ENCODE peak calls at places on chromosomes 11 and 22, in seven cellular contexts. T, F, E, R, K, X and A are unnamed samples.

GRCh38 chr11:74380746-74381439 is 17.3 kb downstream of the PGM2L1 start:
- DNase-seq in T (no peak), F (peak), E (no peak), R (no peak), K (no peak), X (no peak), A (no peak)

GRCh38 chr11:8075119-8075726 is 5.8 kb upstream of the TUB start:
- DNase-seq in T (no peak), F (no peak), E (no peak), R (no peak), K (no peak), X (no peak), A (no peak)

GRCh38 chr11:721347-721912 is 15.4 kb downstream of the EPS8L2 start:
- DNase-seq in T (peak), F (no peak), E (no peak), R (no peak), K (no peak), X (no peak), A (no peak)

GRCh38 chr11:69386594-69387408 is 92.8 kb downstream of the MYEOV start:
- DNase-seq in T (no peak), F (no peak), E (no peak), R (no peak), K (no peak), X (no peak), A (no peak)

GRCh38 chr11:4086584-4087353 is 7.8 kb upstream of the RRM1 start:
- DNase-seq in T (no peak), F (no peak), E (no peak), R (no peak), K (no peak), X (no peak), A (no peak)

GRCh38 chr11:125110996-125111340 is 458 bp downstream of the TMEM218 start:
- DNase-seq in T (no peak), F (no peak), E (no peak), R (no peak), K (no peak), X (no peak), A (no peak)

GRCh38 chr11:114358711-114359110 is 41.6 kb downstream of the C11orf71 start:
- DNase-seq in T (no peak), F (no peak), E (peak), R (no peak), K (no peak), X (no peak), A (no peak)

GRCh38 chr11:112355726-112356125 is 95.1 kb upstream of the PLET1 start:
- DNase-seq in T (peak), F (no peak), E (no peak), R (no peak), K (peak), X (no peak), A (no peak)

GRCh38 chr22:28950567-28951411 is 67.4 kb downstream of the ZNRF3 start:
- DNase-seq in T (no peak), F (no peak), E (no peak), R (no peak), K (no peak), X (no peak), A (no peak)

GRCh38 chr11:84922836-84923235 is 704.3 kb downstream of the DLG2 start:
- DNase-seq in T (peak), F (no peak), E (no peak), R (no peak), K (no peak), X (no peak), A (no peak)

GRCh38 chr22:25013634-25014033 is 61.1 kb downstream of the KIAA1671 start:
- DNase-seq in T (no peak), F (no peak), E (peak), R (no peak), K (no peak), X (no peak), A (no peak)

GRCh38 chr11:70122490-70123198 is 44.5 kb downstream of the ANO1 start:
- DNase-seq in T (no peak), F (no peak), E (no peak), R (no peak), K (no peak), X (no peak), A (no peak)

GRCh38 chr11:118870396-118871343 is 13.0 kb upstream of the CXCR5 start:
- DNase-seq in T (peak), F (peak), E (no peak), R (peak), K (peak), X (peak), A (peak)

GRCh38 chr22:21866821-21867527 is 471 bp downstream of the MAPK1 start:
- DNase-seq in T (peak), F (no peak), E (no peak), R (no peak), K (peak), X (no peak), A (peak)

GRCh38 chr11:84541711-84542340 is 1085.3 kb downstream of the DLG2 start:
- DNase-seq in T (no peak), F (no peak), E (no peak), R (no peak), K (no peak), X (no peak), A (no peak)

GRCh38 chr11:103842795-103843194 is 193.6 kb upstream of the DDI1 start:
- DNase-seq in T (peak), F (no peak), E (peak), R (no peak), K (no peak), X (no peak), A (no peak)

GRCh38 chr22:44441401-44442185 is 56.4 kb downstream of the RTL6 start:
- DNase-seq in T (no peak), F (no peak), E (no peak), R (no peak), K (no peak), X (no peak), A (no peak)

GRCh38 chr22:36367479-36367878 is 20.3 kb downstream of the MYH9 start:
- DNase-seq in T (no peak), F (no peak), E (no peak), R (no peak), K (no peak), X (no peak), A (no peak)

GRCh38 chr11:111845256-111846028 is 25.9 kb downstream of the ALG9 start:
- DNase-seq in T (no peak), F (no peak), E (no peak), R (no peak), K (no peak), X (no peak), A (no peak)

GRCh38 chr11:9888938-9889337 is 225.1 kb downstream of the SWAP70 start:
- DNase-seq in T (no peak), F (no peak), E (no peak), R (no peak), K (peak), X (no peak), A (no peak)

GRCh38 chr22:44206696-44207095 is 26.0 kb downstream of the PARVG start:
- DNase-seq in T (no peak), F (no peak), E (no peak), R (no peak), K (no peak), X (no peak), A (no peak)

GRCh38 chr11:8138526-8138925 is 30.3 kb downstream of the RIC3 start:
- DNase-seq in T (no peak), F (peak), E (no peak), R (no peak), K (no peak), X (no peak), A (no peak)

GRCh38 chr11:96169250-96169649 is 173.7 kb downstream of the MAML2 start:
- DNase-seq in T (no peak), F (no peak), E (no peak), R (no peak), K (no peak), X (no peak), A (no peak)

DNA sequence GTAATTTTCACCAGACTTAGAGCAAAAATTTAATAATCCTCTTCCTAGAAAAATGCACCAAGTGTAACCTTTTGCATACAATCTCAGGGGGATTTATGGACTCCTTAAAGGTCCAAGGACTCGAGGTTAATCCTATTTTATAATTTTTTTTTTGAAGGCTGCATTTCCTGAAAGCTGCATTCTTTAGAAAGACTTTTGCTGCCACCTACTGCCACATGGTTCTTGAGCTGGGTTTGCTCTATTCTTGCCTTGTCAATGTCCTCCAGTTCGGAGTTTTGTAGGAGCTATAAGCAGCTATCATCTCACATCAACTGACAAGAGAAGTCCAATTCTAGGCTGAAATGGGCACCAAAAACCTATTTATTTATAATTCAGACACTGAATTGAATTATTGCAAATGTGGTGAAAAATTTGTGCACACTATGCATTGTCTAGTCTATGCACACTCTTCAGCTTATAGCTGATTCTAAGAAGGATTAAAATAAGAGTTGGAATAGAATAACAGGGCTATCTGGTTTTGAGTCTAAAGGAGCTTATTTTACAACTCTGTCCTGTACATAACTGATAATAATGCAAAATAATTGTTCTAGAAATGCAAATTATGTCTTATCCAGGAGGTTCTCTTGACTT is 31.3 kb downstream of the TRAF6 start:
- DNase-seq in T (peak), F (no peak), E (peak), R (no peak), K (peak), X (no peak), A (no peak)
- TF ChIP-seq CTCF in T (peak), F (peak), E (peak), R (peak), K (peak), X (peak), A (peak)

GRCh38 chr11:122046438-122046837 is 69.6 kb downstream of the BLID start:
- DNase-seq in T (no peak), F (no peak), E (no peak), R (no peak), K (no peak), X (no peak), A (no peak)
- H3K4me3 ChIP-seq in T (no peak), F (no peak), E (no peak), R (no peak), K (no peak), X (no peak), A (no peak)

GRCh38 chr22:42880815-42881214 is 23.7 kb upstream of the ARFGAP3 start:
- DNase-seq in T (no peak), F (no peak), E (no peak), R (no peak), K (no peak), X (no peak), A (no peak)
- TF ChIP-seq CTCF in T (peak), F (no peak), E (no peak), R (peak), K (peak), X (no peak), A (no peak)

DNA sequence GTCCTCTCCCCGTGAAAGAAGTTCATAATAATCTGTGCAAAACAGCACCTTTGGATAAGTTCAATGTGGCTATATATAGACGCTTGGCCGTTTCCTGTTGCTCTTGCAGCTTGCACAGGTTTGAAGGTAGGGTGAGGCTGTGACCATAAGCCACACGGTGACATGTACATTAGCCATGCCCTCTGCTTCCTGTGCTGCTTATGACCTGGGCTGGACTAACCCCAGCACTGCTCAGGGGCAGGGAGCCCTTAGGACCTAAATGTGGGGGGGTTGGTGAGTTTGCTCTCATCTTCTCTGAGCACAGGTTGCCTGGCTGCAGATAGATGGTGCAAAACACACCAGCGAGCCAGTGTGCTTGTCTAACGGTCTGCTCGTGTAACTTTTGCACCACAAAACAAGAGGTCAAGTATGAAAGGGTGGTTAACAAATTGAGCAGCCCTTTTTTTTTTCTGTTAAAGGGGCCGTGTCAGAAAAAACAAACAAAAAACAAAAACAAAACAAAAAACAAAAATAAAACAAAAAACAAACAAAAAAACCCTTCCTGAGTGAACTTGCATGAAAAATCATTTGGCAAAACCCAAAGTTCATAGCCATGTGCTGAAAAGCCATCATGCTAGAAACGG is 37.3 kb downstream of the FLI1 start:
- DNase-seq in T (no peak), F (no peak), E (no peak), R (no peak), K (peak), X (no peak), A (peak)
- H3K4me3 ChIP-seq in T (no peak), F (no peak), E (no peak), R (no peak), K (peak), X (no peak), A (peak)

DNA sequence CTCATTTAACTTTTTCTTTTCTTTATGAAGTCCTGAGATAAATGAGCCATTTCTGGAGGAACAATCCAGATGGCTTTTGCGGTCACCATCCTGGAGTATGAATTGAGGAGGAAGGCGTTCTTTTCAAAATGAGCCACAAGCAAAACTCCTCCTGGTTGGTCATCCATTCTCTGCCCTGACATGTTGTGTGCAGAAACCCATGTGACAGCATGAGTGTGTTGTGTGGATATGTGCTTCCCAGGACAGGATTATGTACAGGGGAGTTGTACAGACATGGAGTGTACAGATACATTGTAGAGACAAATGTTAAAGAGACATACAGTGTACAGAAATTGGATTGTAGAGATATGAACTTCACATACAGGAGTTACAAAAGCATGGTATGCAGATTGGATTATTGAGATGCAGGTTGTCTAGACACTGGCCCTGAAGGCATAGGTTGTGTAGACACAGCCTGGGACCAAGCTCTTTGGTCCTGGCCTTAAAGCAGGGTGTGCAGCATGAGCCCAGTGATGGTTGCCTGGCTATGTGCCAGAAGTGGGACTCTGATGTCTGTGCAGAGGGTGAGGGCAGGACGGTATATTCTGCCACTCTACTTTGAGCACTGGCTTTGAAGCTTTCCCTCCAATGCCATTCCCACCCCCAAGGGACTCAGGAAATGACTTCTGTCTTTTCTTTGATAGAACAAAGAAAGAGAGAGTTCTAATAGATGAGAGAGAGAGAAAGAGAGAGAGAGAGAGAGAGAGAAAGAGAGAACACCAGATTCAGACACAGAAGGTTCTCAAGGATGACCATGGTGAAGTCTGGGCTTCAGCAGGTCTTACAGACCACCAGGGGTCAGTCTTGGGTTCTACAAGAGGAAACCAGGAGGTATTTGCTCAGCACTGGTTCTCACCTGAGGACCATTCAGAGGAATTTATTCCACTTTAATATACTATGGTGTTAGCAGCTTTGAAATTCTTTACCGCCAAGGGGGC is 178.6 kb upstream of the ZBED5 start:
- DNase-seq in T (peak), F (peak), E (peak), R (peak), K (peak), X (no peak), A (peak)
- TF ChIP-seq CTCF in T (peak), F (peak), E (peak), R (peak), K (peak), X (peak), A (peak)

GRCh38 chr11:6656581-6656915 is 939 bp upstream of the DCHS1 start:
- DNase-seq in T (no peak), F (no peak), E (no peak), R (no peak), K (no peak), X (no peak), A (no peak)

GRCh38 chr11:6654281-6655019 is 1.2 kb downstream of the DCHS1 start:
- DNase-seq in T (no peak), F (no peak), E (no peak), R (no peak), K (no peak), X (no peak), A (no peak)

GRCh38 chr11:6655790-6656580 is at the start of gene DCHS1:
- DNase-seq in T (peak), F (no peak), E (no peak), R (no peak), K (no peak), X (no peak), A (peak)

GRCh38 chr11:6653656-6654055 is 2.0 kb downstream of the DCHS1 start:
- DNase-seq in T (no peak), F (no peak), E (no peak), R (no peak), K (no peak), X (no peak), A (no peak)

DNA sequence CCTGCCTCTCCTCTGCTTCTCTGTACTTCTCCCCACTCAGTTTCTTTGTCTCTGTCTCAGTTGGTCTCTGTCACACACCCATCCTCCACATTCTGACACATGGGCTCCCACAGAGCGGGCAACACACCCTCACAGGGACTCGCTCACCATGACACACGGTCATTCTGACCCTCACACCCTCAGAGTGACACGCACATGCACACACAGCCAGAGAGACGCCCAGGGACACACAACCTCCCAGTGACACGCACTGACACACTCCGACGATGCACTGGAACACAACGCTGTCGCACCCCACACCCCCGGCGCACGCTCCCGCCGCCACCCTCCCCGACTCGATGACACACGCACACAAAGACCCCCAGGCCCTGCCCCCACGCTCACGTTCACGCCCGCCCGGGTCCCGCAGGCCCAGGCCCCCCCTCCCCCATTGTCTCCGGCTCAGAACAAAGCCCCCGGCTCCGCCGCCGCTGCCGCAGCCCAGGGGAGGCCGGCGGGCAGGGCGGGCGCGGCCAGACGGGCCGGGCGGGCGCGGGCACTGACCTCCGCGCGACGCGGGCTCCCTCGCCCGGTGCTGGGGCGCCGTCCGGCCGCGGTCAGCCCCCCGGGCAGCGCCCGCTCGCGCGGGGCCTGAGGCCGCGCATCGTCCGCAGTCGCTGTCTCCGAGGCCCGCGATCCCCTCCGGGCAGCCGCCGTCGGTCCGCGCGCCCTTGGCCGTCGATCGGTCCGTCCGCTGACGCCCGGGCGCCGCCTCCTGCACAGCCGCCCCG is 404 bp downstream of the DCHS1 start:
- DNase-seq in T (peak), F (no peak), E (peak), R (no peak), K (no peak), X (no peak), A (no peak)
- H3K4me3 ChIP-seq in T (peak), F (peak), E (peak), R (peak), K (no peak), X (peak), A (peak)

GRCh38 chr11:18010271-18010670 is 2.6 kb downstream of the SERGEF start:
- DNase-seq in T (no peak), F (no peak), E (no peak), R (no peak), K (peak), X (no peak), A (no peak)
- TF ChIP-seq CTCF in T (no peak), F (no peak), E (no peak), R (no peak), K (no peak), X (no peak), A (peak)

GRCh38 chr11:126821832-126822231 is 178.7 kb downstream of the KIRREL3 start:
- DNase-seq in T (no peak), F (no peak), E (no peak), R (no peak), K (no peak), X (no peak), A (no peak)

GRCh38 chr11:126823271-126823670 is 177.3 kb downstream of the KIRREL3 start:
- DNase-seq in T (no peak), F (no peak), E (no peak), R (no peak), K (no peak), X (no peak), A (no peak)

GRCh38 chr11:126829716-126830115 is 170.9 kb downstream of the KIRREL3 start:
- DNase-seq in T (no peak), F (no peak), E (no peak), R (no peak), K (no peak), X (no peak), A (no peak)

GRCh38 chr11:126824035-126824607 is 176.4 kb downstream of the KIRREL3 start:
- DNase-seq in T (no peak), F (no peak), E (no peak), R (no peak), K (no peak), X (no peak), A (no peak)
- H3K4me3 ChIP-seq in T (no peak), F (no peak), E (no peak), R (no peak), K (no peak), X (no peak), A (no peak)

DNA sequence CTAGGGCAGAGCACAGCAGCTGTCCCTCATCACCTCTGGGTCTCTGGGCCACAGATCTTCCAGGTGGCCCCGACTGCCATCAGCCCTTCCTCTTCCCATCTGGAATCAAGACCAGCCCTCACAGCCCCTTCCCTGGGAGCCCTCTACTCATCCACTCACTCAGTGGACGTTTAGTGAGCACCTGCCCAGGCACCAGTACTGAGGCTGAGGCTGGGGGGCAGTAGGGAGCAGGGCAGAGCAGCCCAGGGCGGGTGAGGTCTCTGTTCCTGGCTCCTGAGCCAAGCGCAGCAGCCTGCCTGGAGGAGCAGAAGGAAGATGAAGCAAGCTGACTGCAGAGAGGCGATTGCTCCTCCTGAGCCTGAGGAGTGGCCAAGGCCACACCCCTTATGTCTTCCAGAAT is 5.5 kb downstream of the MAPK8IP2 start:
- DNase-seq in T (no peak), F (no peak), E (no peak), R (no peak), K (no peak), X (no peak), A (peak)
- TF ChIP-seq CTCF in T (peak), F (no peak), E (no peak), R (no peak), K (peak), X (no peak), A (no peak)